ENCODE peak calls at places on chromosome 5, in nine cellular contexts. One of them, this sample, is unnamed.

GRCh38 chr5:142957528-142957927 is 187.4 kb downstream of the ARHGAP26 start:
- DNase-seq in HT1080: no peak
- DNase-seq in GM19239: no peak
- DNase-seq in uterus: no peak
- DNase-seq in epithelial cell of prostate: no peak
- DNase-seq in stimulated activated CD8-positive, alpha-beta memory T cell treated with anti-CD3 and anti-CD28 coated beads, Interleukin-4, amount 100 ng/mL, for 1 hour: no peak
- DNase-seq in endodermal cell: no peak
- DNase-seq in WTC11: no peak
- DNase-seq in Ammon's horn: no peak
- DNase-seq in this sample: no peak

GRCh38 chr5:160088805-160089204 is 30.4 kb downstream of the PWWP2A start:
- DNase-seq in HT1080: no peak
- DNase-seq in GM19239: no peak
- DNase-seq in uterus: no peak
- DNase-seq in epithelial cell of prostate: no peak
- DNase-seq in stimulated activated CD8-positive, alpha-beta memory T cell treated with anti-CD3 and anti-CD28 coated beads, Interleukin-4, amount 100 ng/mL, for 1 hour: no peak
- DNase-seq in endodermal cell: no peak
- DNase-seq in WTC11: no peak
- DNase-seq in Ammon's horn: no peak
- DNase-seq in this sample: no peak

GRCh38 chr5:170623576-170624181 is 119.9 kb downstream of the KCNIP1 start:
- DNase-seq in HT1080: peak
- DNase-seq in GM19239: no peak
- DNase-seq in uterus: no peak
- DNase-seq in epithelial cell of prostate: no peak
- DNase-seq in stimulated activated CD8-positive, alpha-beta memory T cell treated with anti-CD3 and anti-CD28 coated beads, Interleukin-4, amount 100 ng/mL, for 1 hour: no peak
- DNase-seq in endodermal cell: peak
- DNase-seq in WTC11: peak
- DNase-seq in Ammon's horn: peak
- DNase-seq in this sample: peak

GRCh38 chr5:133938039-133938821 is 30.2 kb downstream of the C5orf15 start:
- DNase-seq in HT1080: no peak
- DNase-seq in GM19239: no peak
- DNase-seq in uterus: no peak
- DNase-seq in epithelial cell of prostate: no peak
- DNase-seq in stimulated activated CD8-positive, alpha-beta memory T cell treated with anti-CD3 and anti-CD28 coated beads, Interleukin-4, amount 100 ng/mL, for 1 hour: no peak
- DNase-seq in endodermal cell: no peak
- DNase-seq in WTC11: no peak
- DNase-seq in Ammon's horn: no peak
- DNase-seq in this sample: no peak

GRCh38 chr5:165928971-165929370 is 2362.5 kb upstream of the WWC1 start:
- DNase-seq in HT1080: peak
- DNase-seq in GM19239: no peak
- DNase-seq in uterus: no peak
- DNase-seq in epithelial cell of prostate: no peak
- DNase-seq in stimulated activated CD8-positive, alpha-beta memory T cell treated with anti-CD3 and anti-CD28 coated beads, Interleukin-4, amount 100 ng/mL, for 1 hour: no peak
- DNase-seq in endodermal cell: no peak
- DNase-seq in WTC11: no peak
- DNase-seq in Ammon's horn: no peak
- DNase-seq in this sample: no peak

GRCh38 chr5:80192507-80193241 is 63.2 kb downstream of the SERINC5 start:
- DNase-seq in HT1080: no peak
- DNase-seq in GM19239: no peak
- DNase-seq in uterus: peak
- DNase-seq in epithelial cell of prostate: no peak
- DNase-seq in stimulated activated CD8-positive, alpha-beta memory T cell treated with anti-CD3 and anti-CD28 coated beads, Interleukin-4, amount 100 ng/mL, for 1 hour: no peak
- DNase-seq in endodermal cell: peak
- DNase-seq in WTC11: no peak
- DNase-seq in Ammon's horn: peak
- DNase-seq in this sample: no peak

GRCh38 chr5:130908186-130908585 is 256.9 kb downstream of the HINT1 start:
- DNase-seq in HT1080: no peak
- DNase-seq in GM19239: no peak
- DNase-seq in uterus: no peak
- DNase-seq in epithelial cell of prostate: no peak
- DNase-seq in stimulated activated CD8-positive, alpha-beta memory T cell treated with anti-CD3 and anti-CD28 coated beads, Interleukin-4, amount 100 ng/mL, for 1 hour: no peak
- DNase-seq in endodermal cell: no peak
- DNase-seq in WTC11: no peak
- DNase-seq in Ammon's horn: no peak
- DNase-seq in this sample: no peak

GRCh38 chr5:134600600-134600999 is 32.0 kb downstream of the SAR1B start:
- DNase-seq in HT1080: no peak
- DNase-seq in GM19239: no peak
- DNase-seq in uterus: no peak
- DNase-seq in epithelial cell of prostate: no peak
- DNase-seq in stimulated activated CD8-positive, alpha-beta memory T cell treated with anti-CD3 and anti-CD28 coated beads, Interleukin-4, amount 100 ng/mL, for 1 hour: no peak
- DNase-seq in endodermal cell: peak
- DNase-seq in WTC11: no peak
- DNase-seq in Ammon's horn: peak
- DNase-seq in this sample: no peak

GRCh38 chr5:117255211-117256032 is 680.8 kb upstream of the SEMA6A start:
- DNase-seq in HT1080: no peak
- DNase-seq in GM19239: no peak
- DNase-seq in uterus: no peak
- DNase-seq in epithelial cell of prostate: no peak
- DNase-seq in stimulated activated CD8-positive, alpha-beta memory T cell treated with anti-CD3 and anti-CD28 coated beads, Interleukin-4, amount 100 ng/mL, for 1 hour: no peak
- DNase-seq in endodermal cell: no peak
- DNase-seq in WTC11: no peak
- DNase-seq in Ammon's horn: peak
- DNase-seq in this sample: peak

GRCh38 chr5:83576341-83576740 is 104.8 kb downstream of the VCAN start:
- DNase-seq in HT1080: no peak
- DNase-seq in GM19239: no peak
- DNase-seq in uterus: no peak
- DNase-seq in epithelial cell of prostate: no peak
- DNase-seq in stimulated activated CD8-positive, alpha-beta memory T cell treated with anti-CD3 and anti-CD28 coated beads, Interleukin-4, amount 100 ng/mL, for 1 hour: no peak
- DNase-seq in endodermal cell: no peak
- DNase-seq in WTC11: no peak
- DNase-seq in Ammon's horn: no peak
- DNase-seq in this sample: no peak

GRCh38 chr5:179986328-179986727 is 78.6 kb upstream of the TBC1D9B start:
- DNase-seq in HT1080: no peak
- DNase-seq in GM19239: no peak
- DNase-seq in uterus: no peak
- DNase-seq in epithelial cell of prostate: no peak
- DNase-seq in stimulated activated CD8-positive, alpha-beta memory T cell treated with anti-CD3 and anti-CD28 coated beads, Interleukin-4, amount 100 ng/mL, for 1 hour: no peak
- DNase-seq in endodermal cell: no peak
- DNase-seq in WTC11: no peak
- DNase-seq in Ammon's horn: peak
- DNase-seq in this sample: no peak

GRCh38 chr5:177509991-177510566 is 453 bp upstream of the DOK3 start:
- DNase-seq in HT1080: no peak
- DNase-seq in GM19239: no peak
- DNase-seq in uterus: no peak
- DNase-seq in epithelial cell of prostate: no peak
- DNase-seq in stimulated activated CD8-positive, alpha-beta memory T cell treated with anti-CD3 and anti-CD28 coated beads, Interleukin-4, amount 100 ng/mL, for 1 hour: no peak
- DNase-seq in endodermal cell: no peak
- DNase-seq in WTC11: no peak
- DNase-seq in Ammon's horn: no peak
- DNase-seq in this sample: no peak

GRCh38 chr5:134289509-134290113 is 63.7 kb upstream of the PPP2CA start:
- DNase-seq in HT1080: peak
- DNase-seq in GM19239: peak
- DNase-seq in uterus: peak
- DNase-seq in epithelial cell of prostate: peak
- DNase-seq in stimulated activated CD8-positive, alpha-beta memory T cell treated with anti-CD3 and anti-CD28 coated beads, Interleukin-4, amount 100 ng/mL, for 1 hour: no peak
- DNase-seq in endodermal cell: peak
- DNase-seq in WTC11: peak
- DNase-seq in Ammon's horn: peak
- DNase-seq in this sample: peak

GRCh38 chr5:149333711-149334443 is 11.4 kb upstream of the GRPEL2 start:
- DNase-seq in HT1080: no peak
- DNase-seq in GM19239: no peak
- DNase-seq in uterus: no peak
- DNase-seq in epithelial cell of prostate: peak
- DNase-seq in stimulated activated CD8-positive, alpha-beta memory T cell treated with anti-CD3 and anti-CD28 coated beads, Interleukin-4, amount 100 ng/mL, for 1 hour: no peak
- DNase-seq in endodermal cell: no peak
- DNase-seq in WTC11: no peak
- DNase-seq in Ammon's horn: no peak
- DNase-seq in this sample: no peak

GRCh38 chr5:123211084-123211483 is 122.0 kb downstream of the PRDM6 start:
- DNase-seq in HT1080: no peak
- DNase-seq in GM19239: no peak
- DNase-seq in uterus: no peak
- DNase-seq in epithelial cell of prostate: no peak
- DNase-seq in stimulated activated CD8-positive, alpha-beta memory T cell treated with anti-CD3 and anti-CD28 coated beads, Interleukin-4, amount 100 ng/mL, for 1 hour: no peak
- DNase-seq in endodermal cell: no peak
- DNase-seq in WTC11: no peak
- DNase-seq in Ammon's horn: no peak
- DNase-seq in this sample: no peak

GRCh38 chr5:129099184-129099570 is 4.6 kb downstream of the ISOC1 start:
- DNase-seq in HT1080: no peak
- DNase-seq in GM19239: no peak
- DNase-seq in uterus: no peak
- DNase-seq in epithelial cell of prostate: no peak
- DNase-seq in stimulated activated CD8-positive, alpha-beta memory T cell treated with anti-CD3 and anti-CD28 coated beads, Interleukin-4, amount 100 ng/mL, for 1 hour: no peak
- DNase-seq in endodermal cell: no peak
- DNase-seq in WTC11: no peak
- DNase-seq in Ammon's horn: no peak
- DNase-seq in this sample: no peak

GRCh38 chr5:179378441-179379271 is 33.4 kb upstream of the ADAMTS2 start:
- DNase-seq in HT1080: peak
- DNase-seq in GM19239: no peak
- DNase-seq in uterus: no peak
- DNase-seq in epithelial cell of prostate: no peak
- DNase-seq in stimulated activated CD8-positive, alpha-beta memory T cell treated with anti-CD3 and anti-CD28 coated beads, Interleukin-4, amount 100 ng/mL, for 1 hour: no peak
- DNase-seq in endodermal cell: peak
- DNase-seq in WTC11: no peak
- DNase-seq in Ammon's horn: no peak
- DNase-seq in this sample: no peak

GRCh38 chr5:154276932-154277331 is 86.4 kb downstream of the GALNT10 start:
- DNase-seq in HT1080: peak
- DNase-seq in GM19239: no peak
- DNase-seq in uterus: peak
- DNase-seq in epithelial cell of prostate: no peak
- DNase-seq in stimulated activated CD8-positive, alpha-beta memory T cell treated with anti-CD3 and anti-CD28 coated beads, Interleukin-4, amount 100 ng/mL, for 1 hour: no peak
- DNase-seq in endodermal cell: no peak
- DNase-seq in WTC11: no peak
- DNase-seq in Ammon's horn: no peak
- DNase-seq in this sample: no peak

GRCh38 chr5:96781031-96781733 is 26.6 kb downstream of the ERAP1 start:
- DNase-seq in HT1080: peak
- DNase-seq in GM19239: no peak
- DNase-seq in uterus: no peak
- DNase-seq in epithelial cell of prostate: no peak
- DNase-seq in stimulated activated CD8-positive, alpha-beta memory T cell treated with anti-CD3 and anti-CD28 coated beads, Interleukin-4, amount 100 ng/mL, for 1 hour: no peak
- DNase-seq in endodermal cell: no peak
- DNase-seq in WTC11: no peak
- DNase-seq in Ammon's horn: no peak
- DNase-seq in this sample: no peak

GRCh38 chr5:174529925-174530681 is 194.3 kb upstream of the MSX2 start:
- DNase-seq in HT1080: no peak
- DNase-seq in GM19239: no peak
- DNase-seq in uterus: no peak
- DNase-seq in epithelial cell of prostate: no peak
- DNase-seq in stimulated activated CD8-positive, alpha-beta memory T cell treated with anti-CD3 and anti-CD28 coated beads, Interleukin-4, amount 100 ng/mL, for 1 hour: no peak
- DNase-seq in endodermal cell: no peak
- DNase-seq in WTC11: no peak
- DNase-seq in Ammon's horn: no peak
- DNase-seq in this sample: no peak

GRCh38 chr5:140821375-140822280 is at the start of gene PCDHA5:
- DNase-seq in HT1080: peak
- DNase-seq in GM19239: no peak
- DNase-seq in uterus: no peak
- DNase-seq in epithelial cell of prostate: no peak
- DNase-seq in stimulated activated CD8-positive, alpha-beta memory T cell treated with anti-CD3 and anti-CD28 coated beads, Interleukin-4, amount 100 ng/mL, for 1 hour: no peak
- DNase-seq in endodermal cell: peak
- DNase-seq in WTC11: no peak
- DNase-seq in Ammon's horn: no peak
- DNase-seq in this sample: peak

GRCh38 chr5:138465288-138466057 is at the start of gene EGR1:
- DNase-seq in HT1080: peak
- DNase-seq in GM19239: peak
- DNase-seq in uterus: peak
- DNase-seq in epithelial cell of prostate: no peak
- DNase-seq in stimulated activated CD8-positive, alpha-beta memory T cell treated with anti-CD3 and anti-CD28 coated beads, Interleukin-4, amount 100 ng/mL, for 1 hour: peak
- DNase-seq in endodermal cell: peak
- DNase-seq in WTC11: peak
- DNase-seq in Ammon's horn: peak
- DNase-seq in this sample: peak

GRCh38 chr5:39274388-39275085 is 55.2 kb upstream of the FYB1 start:
- DNase-seq in HT1080: no peak
- DNase-seq in GM19239: peak
- DNase-seq in uterus: no peak
- DNase-seq in epithelial cell of prostate: no peak
- DNase-seq in stimulated activated CD8-positive, alpha-beta memory T cell treated with anti-CD3 and anti-CD28 coated beads, Interleukin-4, amount 100 ng/mL, for 1 hour: no peak
- DNase-seq in endodermal cell: no peak
- DNase-seq in WTC11: no peak
- DNase-seq in Ammon's horn: peak
- DNase-seq in this sample: no peak

GRCh38 chr5:125776656-125777055 is 646.6 kb upstream of the GRAMD2B start:
- DNase-seq in HT1080: no peak
- DNase-seq in GM19239: no peak
- DNase-seq in uterus: no peak
- DNase-seq in epithelial cell of prostate: no peak
- DNase-seq in stimulated activated CD8-positive, alpha-beta memory T cell treated with anti-CD3 and anti-CD28 coated beads, Interleukin-4, amount 100 ng/mL, for 1 hour: no peak
- DNase-seq in endodermal cell: no peak
- DNase-seq in WTC11: no peak
- DNase-seq in Ammon's horn: no peak
- DNase-seq in this sample: no peak

This sample was measured in RPMI8226.